ENCODE peak calls at places on chromosomes 1 and 21, in four cellular contexts. O is K562, V is GM12878, I is H1. W is an unnamed sample.

GRCh38 chr1:32275424-32275823 is 16.5 kb upstream of the HDAC1 start:
- DNase-seq in O (peak; percentile 13), I (no peak), V (no peak), W (no peak)

GRCh38 chr1:189693140-189693539 is 784.5 kb downstream of the BRINP3 start:
- DNase-seq in V (no peak), I (no peak), O (no peak), W (no peak)

GRCh38 chr1:54310439-54311328 is 95.5 kb downstream of the SSBP3 start:
- DNase-seq in I (peak; percentile 86), V (no peak), O (peak; percentile 66), W (peak; percentile 4)

GRCh38 chr1:2070016-2070415 is 19.8 kb downstream of the PRKCZ start:
- DNase-seq in O (no peak), V (no peak), I (no peak), W (no peak)

GRCh38 chr1:6599141-6599975 is 3.3 kb downstream of the KLHL21 start:
- DNase-seq in O (no peak), I (no peak), V (no peak), W (no peak)

GRCh38 chr1:213464786-213465460 is 413.9 kb downstream of the RPS6KC1 start:
- DNase-seq in O (no peak), V (no peak), I (no peak), W (no peak)

GRCh38 chr1:230849451-230850194 is 18.7 kb downstream of the C1orf198 start:
- DNase-seq in V (no peak), I (no peak), O (no peak), W (no peak)

GRCh38 chr1:150836129-150836773 is 28.2 kb upstream of the CTSK start:
- DNase-seq in V (peak; percentile 20), O (no peak), I (no peak), W (no peak)

GRCh38 chr1:204011426-204011825 is 61.5 kb upstream of the SOX13 start:
- DNase-seq in I (no peak), V (no peak), O (no peak), W (no peak)

GRCh38 chr1:209158851-209159250 is 424.7 kb upstream of the CAMK1G start:
- DNase-seq in O (no peak), V (no peak), I (no peak), W (no peak)

GRCh38 chr21:42233067-42233981 is 14.4 kb downstream of the ABCG1 start:
- DNase-seq in O (peak; percentile 51), V (peak; percentile 82), I (no peak), W (no peak)

GRCh38 chr1:77126309-77126708 is 92.9 kb downstream of the PIGK start:
- DNase-seq in V (no peak), I (no peak), O (no peak), W (peak; percentile 73)

GRCh38 chr1:222769968-222770620 is 33.1 kb downstream of the FAM177B start:
- DNase-seq in O (no peak), V (no peak), I (no peak), W (no peak)

GRCh38 chr1:26582053-26582835 is 52.7 kb downstream of the RPS6KA1 start:
- DNase-seq in I (no peak), V (no peak), O (no peak), W (no peak)

GRCh38 chr1:15684468-15685283 is 556 bp downstream of the PLEKHM2 start:
- DNase-seq in V (no peak), I (peak; percentile 59), O (peak; percentile 90), W (no peak)

GRCh38 chr21:36976882-36977651 is 10.6 kb upstream of the HLCS start:
- DNase-seq in O (peak; percentile 61), V (peak; percentile 59), I (peak; percentile 58), W (peak; percentile 74)

GRCh38 chr21:28639742-28640141 is 352.9 kb downstream of the LTN1 start:
- DNase-seq in I (no peak), V (no peak), O (no peak), W (no peak)

GRCh38 chr1:41314781-41315481 is 46.3 kb upstream of the FOXO6 start:
- DNase-seq in I (peak; percentile 47), O (no peak), V (no peak), W (no peak)

GRCh38 chr1:231557898-231558710 is 29.6 kb downstream of the TSNAX start:
- DNase-seq in O (no peak), V (no peak), I (no peak), W (no peak)

GRCh38 chr21:15001113-15001512 is 63.7 kb downstream of the NRIP1 start:
- DNase-seq in O (no peak), V (no peak), I (no peak), W (no peak)

GRCh38 chr1:3313579-3313955 is 140.9 kb upstream of the ARHGEF16 start:
- DNase-seq in O (no peak), I (peak; percentile 63), V (no peak), W (no peak)
- TF ChIP-seq POLR2AphosphoS5 in O (no peak), I (no peak), V (no peak), W (no peak)

DNA sequence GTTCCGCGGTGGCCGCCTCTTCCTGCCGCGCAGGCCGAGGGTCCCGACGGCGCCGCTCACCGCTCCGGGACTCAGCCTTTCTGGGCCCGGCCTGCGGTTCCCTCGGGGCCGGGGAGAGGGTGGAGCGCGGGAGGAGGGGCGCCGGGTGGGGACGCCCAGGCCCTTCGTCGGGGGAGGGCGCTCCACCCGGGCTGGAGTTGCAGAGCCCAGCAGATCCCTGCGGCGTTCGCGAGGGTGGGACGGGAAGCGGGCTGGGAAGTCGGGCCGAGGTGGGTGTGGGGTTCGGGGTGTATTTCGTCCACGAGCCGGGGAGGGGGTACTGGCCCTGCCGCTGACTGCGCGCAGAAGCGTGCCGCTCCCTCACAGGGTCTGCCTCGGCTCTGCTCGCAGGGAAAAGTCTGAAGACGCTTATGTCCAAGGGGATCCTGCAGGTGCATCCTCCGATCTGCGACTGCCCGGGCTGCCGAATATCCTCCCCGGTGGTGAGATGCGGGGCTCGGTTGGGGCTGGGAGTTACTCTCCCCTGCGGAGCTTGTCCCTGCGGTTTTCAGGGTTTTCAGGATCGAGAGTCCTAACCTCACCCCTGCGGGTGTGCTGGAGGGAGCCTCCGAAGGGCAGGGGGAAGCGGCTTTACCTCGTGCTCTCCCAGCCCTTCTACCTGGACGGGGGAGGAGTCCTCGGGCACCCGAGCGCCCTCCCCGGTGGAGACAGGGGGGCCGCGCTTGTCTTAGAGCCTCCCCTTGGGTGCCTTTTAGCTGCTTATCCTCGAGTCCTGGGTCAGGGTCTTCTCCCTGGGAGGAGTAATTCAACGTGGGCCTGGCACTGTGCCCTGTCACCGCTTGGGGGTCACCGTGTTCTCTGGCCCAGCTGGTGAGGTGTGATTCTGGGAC is 2.1 kb downstream of the SAMD11 start:
- DNase-seq in I (no peak), V (no peak), O (peak; percentile 80), W (no peak)
- TF ChIP-seq EGR1 in I (no peak), V (no peak), O (no peak), W (no peak)

GRCh38 chr1:198623920-198624647 is 14.8 kb upstream of the PTPRC start:
- DNase-seq in O (no peak), V (no peak), I (no peak), W (no peak)
- TF ChIP-seq ATF3 in O (no peak), V (no peak), I (no peak), W (no peak)

DNA sequence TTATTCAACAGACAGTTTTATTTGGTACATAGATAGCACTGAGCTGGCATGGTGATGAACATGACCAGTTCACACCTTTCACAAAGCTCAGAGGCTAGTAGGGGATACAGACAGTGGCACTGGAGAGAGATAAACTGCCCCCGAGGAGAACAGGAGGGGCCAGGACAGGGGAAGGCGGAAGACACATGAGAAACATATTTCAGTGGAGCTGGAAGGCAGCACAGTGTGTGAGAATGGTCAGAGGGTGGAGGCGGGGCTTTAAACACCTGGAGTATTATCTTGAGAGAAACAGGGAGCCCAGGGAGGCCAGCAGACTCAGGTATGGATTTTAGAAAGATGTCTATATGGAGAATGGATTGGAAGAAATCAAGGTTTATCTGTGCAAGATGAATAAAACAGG is 49.4 kb downstream of the CHML start:
- DNase-seq in V (no peak), O (peak; percentile 3), I (no peak), W (no peak)
- TF ChIP-seq POLR2AphosphoS5 in V (no peak), O (no peak), I (no peak), W (no peak)

GRCh38 chr1:178774263-178774662 is 49.2 kb downstream of the RALGPS2 start:
- DNase-seq in I (no peak), O (no peak), V (no peak), W (no peak)

GRCh38 chr1:178772952-178773351 is 47.9 kb downstream of the RALGPS2 start:
- DNase-seq in O (no peak), I (no peak), V (no peak), W (no peak)

DNA sequence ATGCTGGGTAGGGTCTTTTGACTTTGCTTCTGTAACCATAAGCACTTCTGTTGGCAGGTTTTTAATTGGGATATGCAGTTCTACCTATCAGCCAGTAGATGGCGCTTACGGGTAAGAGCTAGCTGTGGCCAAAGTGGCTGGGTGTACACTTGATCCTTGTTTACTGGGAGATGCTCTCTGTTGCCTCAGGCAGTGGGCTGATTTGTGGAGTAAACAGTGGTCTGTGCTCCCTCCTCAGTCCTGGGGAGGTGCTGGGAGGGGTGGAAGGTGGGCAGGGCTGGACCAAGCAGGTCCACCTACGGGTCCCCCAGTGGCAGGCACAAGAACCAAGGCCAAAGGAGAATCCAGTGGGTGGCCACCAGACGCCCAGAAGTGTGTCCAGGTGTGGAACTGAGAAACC is 43.4 kb downstream of the RALGPS2 start:
- DNase-seq in O (peak; percentile 61), I (peak; percentile 50), V (no peak), W (peak; percentile 10)
- TF ChIP-seq EGR1 in O (no peak), I (no peak), V (no peak), W (no peak)

GRCh38 chr1:201122321-201123017 is 4.5 kb downstream of the ASCL5 start:
- DNase-seq in I (no peak), O (no peak), V (no peak), W (no peak)

GRCh38 chr1:201123866-201124265 is 3.1 kb downstream of the ASCL5 start:
- DNase-seq in V (no peak), I (no peak), O (no peak), W (no peak)

GRCh38 chr1:201119206-201119814 is 7.1 kb upstream of the CACNA1S start:
- DNase-seq in O (peak; percentile 79), V (no peak), I (peak; percentile 81), W (peak; percentile 39)

GRCh38 chr1:201116091-201116490 is 3.9 kb upstream of the CACNA1S start:
- DNase-seq in I (no peak), O (no peak), V (no peak), W (no peak)

GRCh38 chr1:201119826-201120225 is 7.2 kb downstream of the ASCL5 start:
- DNase-seq in I (no peak), V (no peak), O (no peak), W (no peak)
- TF ChIP-seq ATF3 in I (no peak), V (no peak), O (no peak), W (no peak)

GRCh38 chr21:43362928-43363314 is 64.0 kb downstream of the SIK1 start:
- DNase-seq in I (no peak), O (no peak), V (no peak), W (no peak)

GRCh38 chr21:43363506-43364260 is 63.2 kb downstream of the SIK1 start:
- DNase-seq in O (no peak), I (no peak), V (no peak), W (no peak)

GRCh38 chr21:43361493-43362296 is 65.2 kb downstream of the SIK1 start:
- DNase-seq in O (no peak), I (no peak), V (peak; percentile 73), W (no peak)

GRCh38 chr21:43361127-43361492 is 65.8 kb downstream of the SIK1 start:
- DNase-seq in O (no peak), I (no peak), V (no peak), W (no peak)

GRCh38 chr21:43362306-43362927 is 64.5 kb downstream of the SIK1 start:
- DNase-seq in I (peak; percentile 63), V (no peak), O (no peak), W (no peak)
- TF ChIP-seq POLR2AphosphoS5 in I (no peak), V (no peak), O (no peak), W (no peak)

W was measured in HCT116.